ENCODE peak calls at places on chromosome 12, in four cellular contexts. M is HepG2, L is K562, P is SK-N-SH. J is an unnamed sample.

GRCh38 chr12:112148031-112148513 is 22.7 kb downstream of the TRAFD1 start:
- DNase-seq in P (no peak), M (no peak), L (no peak), J (no peak)

GRCh38 chr12:93616584-93617101 is 44.2 kb downstream of the SOCS2 start:
- DNase-seq in L (no peak), M (no peak), P (no peak), J (no peak)

GRCh38 chr12:52417742-52418141 is 11.6 kb upstream of the KRT82 start:
- DNase-seq in L (no peak), M (no peak), P (no peak), J (no peak)

GRCh38 chr12:108594-108993 is 42.0 kb downstream of the IQSEC3 start:
- DNase-seq in P (peak; percentile 77), L (no peak), M (no peak), J (no peak)

GRCh38 chr12:1518763-1519516 is 75.4 kb downstream of the FBXL14 start:
- DNase-seq in P (no peak), L (peak; percentile 26), M (peak; percentile 66), J (peak; percentile 32)

GRCh38 chr12:107684990-107685359 is 624 bp upstream of the PWP1 start:
- DNase-seq in P (peak; percentile 60), L (peak; percentile 29), M (peak; percentile 96), J (peak; percentile 23)

GRCh38 chr12:117228239-117228638 is 38.0 kb upstream of the FBXO21 start:
- DNase-seq in P (no peak), M (no peak), L (no peak), J (no peak)

GRCh38 chr12:88553941-88554658 is 26.2 kb downstream of the KITLG start:
- DNase-seq in P (peak; percentile 12), M (peak; percentile 62), L (no peak), J (peak; percentile 49)

GRCh38 chr12:9084417-9084816 is 31.3 kb downstream of the A2M start:
- DNase-seq in M (no peak), P (no peak), L (no peak), J (no peak)

DNA sequence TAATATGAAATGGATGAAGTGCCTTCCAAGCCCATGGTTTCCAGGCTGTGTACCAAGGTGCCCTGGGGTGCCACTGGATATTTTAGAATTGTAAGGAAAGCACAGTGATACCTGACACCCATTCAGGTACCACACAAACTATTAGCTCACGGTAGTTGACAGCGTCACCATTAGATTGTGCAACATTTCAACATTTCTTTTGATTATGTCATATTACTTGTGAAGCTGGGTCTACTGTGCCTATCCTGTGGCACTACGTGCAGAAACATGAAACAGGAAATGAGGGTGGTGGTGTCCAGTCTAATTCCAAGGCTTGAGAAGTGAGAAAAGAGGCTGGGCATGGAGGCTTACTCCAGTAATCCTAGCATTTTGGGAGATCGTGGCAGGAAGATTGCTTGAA is 75.5 kb upstream of the CPM start:
- DNase-seq in M (no peak), P (no peak), L (no peak), J (no peak)
- TF ChIP-seq ELF1 in M (no peak), P (no peak), L (no peak), J (no peak)

GRCh38 chr12:76266797-76267196 is 81.4 kb downstream of the BBS10 start:
- DNase-seq in M (no peak), L (no peak), P (no peak), J (no peak)
- TF ChIP-seq ELF1 in M (no peak), L (no peak), P (no peak), J (no peak)

DNA sequence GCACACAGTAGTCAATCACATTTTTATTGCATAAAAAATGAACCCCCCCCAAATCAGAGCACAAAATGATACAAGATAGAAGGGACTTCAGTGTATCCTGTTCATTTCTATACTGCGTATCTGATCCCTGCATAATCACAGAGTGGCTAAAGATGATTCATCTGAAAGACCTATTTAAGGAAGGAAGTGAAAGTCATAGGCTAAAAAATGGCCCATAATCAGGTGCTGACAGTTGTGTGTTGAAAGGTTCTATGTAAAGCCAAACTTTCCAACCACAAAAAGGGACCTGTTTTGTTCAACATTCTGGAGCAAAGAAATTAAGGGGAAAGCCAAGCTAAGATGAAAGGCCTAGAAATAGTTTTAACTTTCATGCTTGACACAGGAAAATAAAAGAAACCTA is 147.8 kb upstream of the ATP2B1 start:
- DNase-seq in M (no peak), L (no peak), P (no peak), J (no peak)
- TF ChIP-seq ELF1 in M (no peak), L (no peak), P (no peak), J (no peak)

DNA sequence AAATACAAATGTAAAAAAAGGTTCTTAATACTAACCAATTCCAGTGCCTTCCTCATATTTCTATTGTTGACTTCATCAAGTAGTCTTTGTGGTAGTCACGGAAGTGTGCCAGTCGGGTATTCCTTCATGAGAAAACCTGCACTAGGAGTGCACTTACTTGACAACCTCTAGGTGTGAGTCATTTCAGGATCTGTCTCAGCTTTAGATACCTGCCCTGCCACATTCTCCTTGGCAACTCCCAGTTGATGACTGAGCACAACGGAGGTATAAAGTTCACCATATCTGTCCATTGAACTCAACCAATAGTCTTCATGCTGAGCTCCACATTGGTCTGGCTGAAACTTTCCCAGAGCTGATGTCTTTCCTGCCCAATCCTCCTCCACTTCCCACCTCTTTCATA is 215.7 kb downstream of the SYT10 start:
- DNase-seq in M (no peak), L (no peak), P (no peak), J (no peak)
- TF ChIP-seq ELF1 in M (no peak), L (no peak), P (no peak), J (no peak)

GRCh38 chr12:95553202-95553943 is 2.1 kb upstream of the USP44 start:
- DNase-seq in L (no peak), M (no peak), P (no peak), J (no peak)
- TF ChIP-seq ELF1 in L (no peak), M (no peak), P (no peak), J (no peak)

GRCh38 chr12:26633591-26634210 is 199.3 kb downstream of the ITPR2 start:
- DNase-seq in L (no peak), P (no peak), M (peak; percentile 47), J (no peak)
- TF ChIP-seq ELF1 in L (no peak), P (no peak), M (no peak), J (no peak)

GRCh38 chr12:32298917-32299316 is 100.4 kb upstream of the FGD4 start:
- DNase-seq in M (no peak), P (peak; percentile 26), L (no peak), J (no peak)
- TF ChIP-seq ELF1 in M (no peak), P (no peak), L (no peak), J (no peak)

DNA sequence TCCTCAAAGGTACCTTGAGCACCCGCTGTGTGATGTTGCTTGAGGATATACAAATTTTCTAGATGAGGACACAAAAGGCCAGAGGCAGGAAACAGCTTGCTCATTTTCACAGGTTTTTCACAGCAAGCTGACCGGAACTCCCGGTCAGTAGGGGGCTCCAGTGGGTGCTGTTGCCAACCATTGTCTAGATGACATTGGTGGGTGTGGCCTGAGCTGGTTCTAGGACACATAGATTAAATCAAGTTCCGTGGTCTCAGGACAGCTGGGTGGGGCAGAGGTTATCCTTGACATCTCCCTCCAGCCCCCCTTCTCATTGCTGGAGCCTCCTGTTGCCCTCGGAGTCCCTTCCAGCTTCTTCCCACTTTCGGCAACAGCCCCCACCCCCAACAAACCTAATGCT is 153.6 kb upstream of the FKBP4 start:
- DNase-seq in L (peak; percentile 44), P (no peak), M (no peak), J (peak; percentile 47)
- TF ChIP-seq ELF1 in L (no peak), P (no peak), M (no peak), J (no peak)

DNA sequence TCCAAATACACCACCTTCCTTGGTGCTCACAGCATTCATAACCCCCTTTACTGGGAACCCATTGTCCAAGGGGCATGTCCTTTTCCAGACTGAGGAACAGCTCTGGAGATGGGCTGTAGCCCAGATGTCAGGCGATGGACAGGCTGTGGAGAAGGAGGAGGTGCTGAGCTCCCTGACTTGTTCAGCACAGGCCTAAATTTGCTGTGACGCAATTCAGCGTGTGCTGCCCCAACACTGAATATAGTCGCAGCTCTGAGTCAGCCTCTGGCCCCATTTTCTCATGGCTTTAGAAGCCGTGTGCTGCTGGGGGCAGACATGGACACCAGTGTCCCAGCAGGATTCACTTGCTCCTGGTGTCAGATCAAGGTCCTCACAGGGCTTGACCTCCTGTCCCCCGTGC is 269.1 kb downstream of the EMP1 start:
- DNase-seq in M (no peak), L (no peak), P (no peak), J (no peak)
- TF ChIP-seq ELF1 in M (no peak), L (no peak), P (no peak), J (no peak)

GRCh38 chr12:3201741-3202500 is 124.7 kb downstream of the TSPAN9 start:
- DNase-seq in P (no peak), L (no peak), M (no peak), J (no peak)
- TF ChIP-seq ELF1 in P (no peak), L (no peak), M (no peak), J (no peak)